ENCODE peak calls at places on chromosomes 6 and 20, in seven cellular contexts. M is keratinocyte, O is H1, E is mammary epithelial cell, Y is hepatocyte, Z is HepG2, L is K562. F is an unnamed sample.

GRCh38 chr20:44019638-44020335 is 105.1 kb downstream of the TOX2 start:
- DNase-seq in Y (no peak), Z (no peak), M (no peak), E (no peak), L (no peak), O (no peak), F (peak; percentile 40)

GRCh38 chr6:127267742-127268588 is 1.3 kb downstream of the RNF146 start:
- DNase-seq in Z (peak; percentile 12), O (no peak), L (no peak), Y (no peak), M (no peak), E (peak; percentile 4), F (peak; percentile 49)

GRCh38 chr6:111918825-111919224 is 45.6 kb upstream of the FYN start:
- DNase-seq in E (no peak), M (no peak), Y (no peak), Z (no peak), O (no peak), L (no peak), F (peak; percentile 96)

GRCh38 chr20:59574308-59574707 is 30.0 kb upstream of the PHACTR3 start:
- DNase-seq in M (no peak), L (no peak), O (no peak), Z (no peak), E (no peak), Y (no peak), F (no peak)

GRCh38 chr20:41177636-41178035 is 40.3 kb downstream of the PLCG1 start:
- DNase-seq in O (peak; percentile 13), Z (no peak), Y (peak; percentile 23), M (no peak), E (peak; percentile 79), L (no peak), F (peak; percentile 97)

GRCh38 chr20:760751-761417 is 7.4 kb downstream of the SLC52A3 start:
- DNase-seq in L (peak; percentile 86), M (no peak), Y (peak; percentile 70), Z (peak; percentile 52), O (peak; percentile 59), E (no peak), F (peak; percentile 48)

GRCh38 chr6:116633685-116634084 is 17.4 kb downstream of the RSPH4A start:
- DNase-seq in Y (peak; percentile 10), L (peak; percentile 16), E (peak; percentile 2), Z (peak; percentile 78), M (no peak), O (no peak), F (peak; percentile 13)

GRCh38 chr6:113774122-113774835 is 82.9 kb upstream of the MARCKS start:
- DNase-seq in M (no peak), L (no peak), E (no peak), O (no peak), Y (peak; percentile 13), Z (no peak), F (peak; percentile 68)

GRCh38 chr6:35048631-35049083 is 92.5 kb downstream of the TCP11 start:
- DNase-seq in O (no peak), E (no peak), Z (no peak), M (no peak), L (no peak), Y (peak; percentile 50), F (peak; percentile 79)

GRCh38 chr6:37607949-37608348 is 89.7 kb downstream of the MDGA1 start:
- DNase-seq in O (no peak), M (no peak), E (no peak), Y (peak; percentile 43), Z (peak; percentile 21), L (peak; percentile 42), F (peak; percentile 58)

GRCh38 chr20:25016471-25016870 is 23.9 kb upstream of the APMAP start:
- DNase-seq in M (no peak), L (no peak), E (no peak), O (no peak), Y (no peak), Z (no peak), F (no peak)

GRCh38 chr6:2950713-2951112 is 20.7 kb downstream of the SERPINB6 start:
- DNase-seq in L (no peak), O (no peak), Y (no peak), E (no peak), M (no peak), Z (no peak), F (no peak)

GRCh38 chr20:35711588-35712209 is 12.5 kb downstream of the ROMO1 start:
- DNase-seq in M (no peak), Y (no peak), Z (no peak), E (no peak), L (no peak), O (no peak), F (peak; percentile 1)
- H3K27ac ChIP-seq in M (no peak overlapping the region), Y (no peak overlapping the region), Z (no peak overlapping the region), E (no peak overlapping the region), L (no peak overlapping the region), O (no peak overlapping the region), F (peak overlapping the region; percentile 1)

GRCh38 chr6:34020278-34020677 is 125.6 kb downstream of the GRM4 start:
- DNase-seq in E (no peak), Y (no peak), L (no peak), M (no peak), Z (no peak), O (no peak), F (no peak)

GRCh38 chr6:34021839-34022190 is 124.1 kb downstream of the GRM4 start:
- DNase-seq in Z (no peak), E (no peak), M (no peak), L (no peak), O (no peak), Y (no peak), F (peak; percentile 36)

GRCh38 chr6:34022250-34022872 is 123.5 kb downstream of the GRM4 start:
- DNase-seq in E (no peak), M (no peak), L (peak; percentile 32), Y (no peak), Z (no peak), O (no peak), F (no peak)

GRCh38 chr6:34022873-34023255 is 123.0 kb downstream of the GRM4 start:
- DNase-seq in Z (no peak), Y (no peak), E (no peak), L (no peak), M (no peak), O (no peak), F (no peak)

DNA sequence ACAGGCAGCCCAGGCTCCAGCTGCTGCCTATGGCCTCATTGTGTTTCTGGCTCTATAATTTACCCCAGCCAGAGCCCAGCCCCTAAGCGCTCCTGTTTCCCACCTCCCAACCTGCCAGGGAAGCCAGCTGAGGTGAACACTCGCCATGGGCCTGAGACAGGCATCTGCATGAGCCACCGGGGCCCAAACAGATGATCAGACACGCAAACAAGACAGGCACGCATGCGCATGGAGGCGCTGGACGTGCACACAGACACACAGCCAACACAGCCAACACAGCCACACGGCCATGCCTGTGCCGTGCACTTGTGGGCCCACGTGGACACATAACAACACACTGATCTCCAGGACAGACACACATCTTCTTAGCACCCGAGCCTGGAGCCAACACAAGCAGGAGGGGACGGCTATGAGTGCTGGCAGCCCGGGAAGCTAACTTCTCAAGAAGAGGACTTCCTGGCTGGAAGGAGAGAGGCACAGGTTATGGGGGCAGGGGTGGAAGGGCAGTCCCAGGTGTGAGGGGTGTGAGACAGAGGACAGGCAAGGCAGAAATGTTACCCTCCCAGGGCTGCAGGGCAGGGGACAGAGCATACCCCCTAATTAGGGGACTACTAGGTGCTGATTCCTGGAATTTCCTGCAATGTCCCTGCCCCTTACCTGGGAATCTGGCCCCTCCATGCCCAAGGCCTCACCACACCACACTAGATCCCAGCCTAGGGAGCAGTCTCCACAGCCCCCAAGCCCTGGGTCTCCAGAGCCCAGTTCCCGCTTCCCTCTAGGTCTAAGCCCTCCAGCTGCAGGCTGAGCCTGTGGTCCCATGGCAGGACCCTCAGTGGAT is 124.7 kb downstream of the GRM4 start:
- DNase-seq in Z (no peak), Y (no peak), E (no peak), M (no peak), L (peak; percentile 50), O (no peak), F (no peak)
- H3K27me3 ChIP-seq in Z (peaks cover 58% of the 10 kb centered on the region), Y (no peaks in the 10 kb centered on the region), E (no peaks in the 10 kb centered on the region), M (peaks cover 3% of the 10 kb centered on the region), L (peaks cover 13% of the 10 kb centered on the region), O (peaks cover 4% of the 10 kb centered on the region), F (no peaks in the 10 kb centered on the region)

DNA sequence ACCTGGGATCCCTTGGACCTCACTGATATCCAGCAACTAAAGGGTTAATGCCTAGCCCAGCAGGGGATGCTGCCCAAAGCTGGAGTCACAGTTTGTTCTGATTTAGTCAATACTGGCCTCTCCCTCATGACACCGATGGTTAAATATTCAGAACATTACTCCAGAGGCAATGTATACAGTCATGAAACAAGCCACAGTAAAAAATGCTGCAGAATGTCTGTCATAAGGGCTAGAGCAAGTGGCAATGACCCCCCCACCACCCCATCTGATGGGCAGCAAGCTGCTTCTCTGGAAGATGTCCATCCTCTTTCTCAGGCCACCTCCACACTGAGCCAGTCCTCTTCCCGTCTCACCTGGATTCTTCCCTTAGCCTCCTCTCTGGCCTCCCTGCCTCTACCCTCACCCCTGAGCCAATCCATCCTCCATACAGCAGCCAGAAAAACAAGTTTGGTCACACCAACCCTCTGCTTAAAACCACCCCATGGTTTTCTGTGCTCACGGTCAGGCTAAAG is 99.0 kb upstream of the KCNG1 start:
- DNase-seq in Z (no peak), M (peak; percentile 13), L (no peak), E (peak; percentile 62), O (no peak), Y (no peak), F (peak; percentile 80)
- H2AFZ ChIP-seq in Z (no peak overlapping the region), M (no peak overlapping the region), L (no peak overlapping the region), E (no peak overlapping the region), O (no peak overlapping the region), Y (no peak overlapping the region), F (no peak overlapping the region)

DNA sequence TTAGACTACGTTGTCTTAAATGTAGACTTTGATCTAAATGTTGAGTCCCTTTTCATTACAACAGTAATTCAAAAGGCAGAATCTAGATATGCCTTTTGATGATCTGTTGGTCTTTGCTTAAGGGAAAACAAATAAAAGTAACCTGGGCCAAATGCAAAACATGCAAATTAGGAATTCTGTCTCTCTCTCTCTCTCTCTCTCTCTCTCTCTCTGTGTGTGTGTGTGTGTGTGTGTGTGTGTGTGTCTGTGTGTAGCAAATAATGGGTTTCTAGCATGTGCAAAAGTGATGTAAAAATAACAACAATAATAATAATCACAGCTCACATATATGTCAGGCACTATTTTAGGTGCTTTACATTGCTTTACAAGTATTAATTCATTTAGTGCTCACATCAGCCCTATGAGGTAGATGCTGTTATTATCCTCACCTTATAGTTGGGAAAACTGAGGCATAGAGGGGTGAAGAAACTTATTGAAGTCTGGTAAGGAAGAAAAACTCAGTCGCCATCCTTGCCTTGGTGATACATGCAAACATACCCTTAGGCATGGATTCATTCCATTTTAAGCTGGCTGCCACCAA is 160.3 kb upstream of the ZNF217 start:
- DNase-seq in E (no peak), O (no peak), M (no peak), Y (no peak), L (no peak), Z (peak; percentile 65), F (no peak)
- H3K27ac ChIP-seq in E (peak overlapping the region; percentile 91), O (no peak overlapping the region), M (peak overlapping the region; percentile 98), Y (peak overlapping the region; percentile 91), L (peak overlapping the region; percentile 92), Z (peak overlapping the region; percentile 0), F (no peak overlapping the region)

DNA sequence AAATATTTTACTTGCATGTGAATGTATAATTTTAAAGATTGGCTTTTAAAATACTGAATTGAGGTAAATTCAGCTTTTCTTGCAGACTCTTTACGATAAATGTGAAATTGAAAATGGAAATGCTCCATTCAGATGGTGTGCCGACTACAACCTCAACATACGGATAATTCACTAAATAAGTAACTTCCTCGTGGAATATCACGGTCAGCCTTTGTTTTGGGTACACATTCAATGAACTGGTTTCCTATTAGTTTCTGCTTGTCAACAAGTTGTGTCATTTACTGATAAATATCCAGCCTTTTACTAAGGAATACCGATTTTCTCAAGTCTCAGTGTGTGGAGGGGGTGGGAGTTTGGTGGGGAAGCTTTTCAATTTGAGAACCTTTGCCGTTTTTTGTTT is 2.4 kb upstream of the IRF4 start:
- DNase-seq in L (no peak), M (no peak), Z (no peak), O (no peak), E (no peak), Y (no peak), F (no peak)
- H3K27me3 ChIP-seq in L (peaks cover 45% of the 10 kb centered on the region), M (peaks cover 69% of the 10 kb centered on the region), Z (peaks cover 59% of the 10 kb centered on the region), O (peaks cover 50% of the 10 kb centered on the region), E (peaks cover 43% of the 10 kb centered on the region), Y (peaks cover 85% of the 10 kb centered on the region), F (peaks cover 58% of the 10 kb centered on the region)